ENCODE peak calls at places on chromosomes 6 and 20, in six cellular contexts. One of them, this sample, is unnamed.
A peak's percentile ranks its signal among the peaks of the same experiment; 100 is the strongest.

GRCh38 chr6:24448828-24449525 is 40.4 kb downstream of the GPLD1 start:
- DNase-seq in fibroblast of lung: no peak
- DNase-seq in uterus: no peak
- DNase-seq in EL: no peak
- DNase-seq in stimulated activated CD8-positive, alpha-beta memory T cell treated with anti-CD3 and anti-CD28 coated beads, Interleukin-4, amount 100 ng/mL, for 4 hours: no peak
- DNase-seq in NB4: no peak
- DNase-seq in this sample: peak; percentile 56

GRCh38 chr6:85163553-85163952 is 286.3 kb upstream of the NT5E start:
- DNase-seq in fibroblast of lung: no peak
- DNase-seq in uterus: peak; percentile 19
- DNase-seq in EL: no peak
- DNase-seq in stimulated activated CD8-positive, alpha-beta memory T cell treated with anti-CD3 and anti-CD28 coated beads, Interleukin-4, amount 100 ng/mL, for 4 hours: no peak
- DNase-seq in NB4: no peak
- DNase-seq in this sample: no peak

GRCh38 chr6:132399376-132400074 is 1.8 kb downstream of the MOXD1 start:
- DNase-seq in fibroblast of lung: peak; percentile 86
- DNase-seq in uterus: no peak
- DNase-seq in EL: peak; percentile 76
- DNase-seq in stimulated activated CD8-positive, alpha-beta memory T cell treated with anti-CD3 and anti-CD28 coated beads, Interleukin-4, amount 100 ng/mL, for 4 hours: no peak
- DNase-seq in NB4: no peak
- DNase-seq in this sample: no peak

GRCh38 chr20:36919715-36920333 is 31.7 kb downstream of the SAMHD1 start:
- DNase-seq in fibroblast of lung: peak; percentile 48
- DNase-seq in uterus: no peak
- DNase-seq in EL: peak; percentile 75
- DNase-seq in stimulated activated CD8-positive, alpha-beta memory T cell treated with anti-CD3 and anti-CD28 coated beads, Interleukin-4, amount 100 ng/mL, for 4 hours: no peak
- DNase-seq in NB4: peak; percentile 69
- DNase-seq in this sample: no peak

GRCh38 chr20:31661625-31662371 is 24.1 kb downstream of the COX4I2 start:
- DNase-seq in fibroblast of lung: peak; percentile 69
- DNase-seq in uterus: peak; percentile 79
- DNase-seq in EL: peak; percentile 81
- DNase-seq in stimulated activated CD8-positive, alpha-beta memory T cell treated with anti-CD3 and anti-CD28 coated beads, Interleukin-4, amount 100 ng/mL, for 4 hours: peak; percentile 72
- DNase-seq in NB4: peak; percentile 77
- DNase-seq in this sample: peak; percentile 81

GRCh38 chr6:300494-301198 is 8.4 kb downstream of the DUSP22 start:
- DNase-seq in fibroblast of lung: no peak
- DNase-seq in uterus: no peak
- DNase-seq in EL: no peak
- DNase-seq in stimulated activated CD8-positive, alpha-beta memory T cell treated with anti-CD3 and anti-CD28 coated beads, Interleukin-4, amount 100 ng/mL, for 4 hours: no peak
- DNase-seq in NB4: no peak
- DNase-seq in this sample: no peak

GRCh38 chr6:130811932-130812331 is 15.3 kb upstream of the SMLR1 start:
- DNase-seq in fibroblast of lung: no peak
- DNase-seq in uterus: no peak
- DNase-seq in EL: no peak
- DNase-seq in stimulated activated CD8-positive, alpha-beta memory T cell treated with anti-CD3 and anti-CD28 coated beads, Interleukin-4, amount 100 ng/mL, for 4 hours: no peak
- DNase-seq in NB4: no peak
- DNase-seq in this sample: no peak

GRCh38 chr6:85417336-85417735 is 32.5 kb upstream of the NT5E start:
- DNase-seq in fibroblast of lung: peak; percentile 46
- DNase-seq in uterus: no peak
- DNase-seq in EL: peak; percentile 45
- DNase-seq in stimulated activated CD8-positive, alpha-beta memory T cell treated with anti-CD3 and anti-CD28 coated beads, Interleukin-4, amount 100 ng/mL, for 4 hours: no peak
- DNase-seq in NB4: no peak
- DNase-seq in this sample: no peak

This sample was measured in ureter.